ENCODE peak calls at places on chromosomes 6 and 20, in five cellular contexts. C, Y, X, F and E are unnamed samples.

GRCh38 chr6:93299622-93300021 is 119.7 kb downstream of the EPHA7 start:
- DNase-seq in C (no peak), Y (no peak), X (no peak), F (no peak), E (no peak)

GRCh38 chr6:159267165-159267564 is 98.0 kb downstream of the FNDC1 start:
- DNase-seq in C (peak; percentile 22), Y (no peak), X (no peak), F (no peak), E (peak; percentile 35)

GRCh38 chr20:50575869-50576720 is 65.9 kb downstream of the PTPN1 start:
- DNase-seq in C (peak; percentile 64), Y (peak; percentile 76), X (peak; percentile 71), F (peak; percentile 88), E (peak; percentile 75)

GRCh38 chr6:11271228-11271627 is 38.8 kb upstream of the NEDD9 start:
- DNase-seq in C (no peak), Y (no peak), X (no peak), F (peak; percentile 77), E (no peak)

GRCh38 chr6:48397887-48398286 is 286.9 kb upstream of the PTCHD4 start:
- DNase-seq in C (no peak), Y (no peak), X (no peak), F (no peak), E (no peak)

GRCh38 chr20:61757678-61758555 is 307.8 kb downstream of the TAF4 start:
- DNase-seq in C (no peak), Y (no peak), X (no peak), F (peak; percentile 53), E (peak; percentile 7)

GRCh38 chr20:25222461-25223178 is 25.3 kb upstream of the PYGB start:
- DNase-seq in C (no peak), Y (no peak), X (no peak), F (no peak), E (no peak)

GRCh38 chr20:32051720-32052089 is 337 bp upstream of the HCK start:
- DNase-seq in C (no peak), Y (no peak), X (no peak), F (no peak), E (no peak)

GRCh38 chr20:44112889-44113641 is 73.9 kb downstream of the JPH2 start:
- DNase-seq in C (no peak), Y (no peak), X (no peak), F (no peak), E (no peak)

GRCh38 chr6:105402090-105402980 is 547 bp downstream of the PREP start:
- DNase-seq in C (peak; percentile 71), Y (peak; percentile 65), X (peak; percentile 17), F (peak; percentile 65), E (peak; percentile 54)

GRCh38 chr6:7390218-7390878 is 740 bp downstream of the RIOK1 start:
- DNase-seq in C (peak; percentile 13), Y (peak; percentile 76), X (no peak), F (no peak), E (no peak)

GRCh38 chr6:31579546-31580445 is 2.4 kb downstream of the LTB start:
- DNase-seq in C (no peak), Y (peak; percentile 58), X (no peak), F (no peak), E (no peak)

GRCh38 chr6:155693573-155694428 is 238.2 kb upstream of the NOX3 start:
- DNase-seq in C (no peak), Y (no peak), X (no peak), F (no peak), E (no peak)

GRCh38 chr6:31821301-31822037 is 6.1 kb upstream of the HSPA1B start:
- DNase-seq in C (peak; percentile 79), Y (peak; percentile 63), X (peak; percentile 83), F (peak; percentile 89), E (peak; percentile 43)

GRCh38 chr6:111552241-111552744 is 53.4 kb downstream of the TRAF3IP2 start:
- DNase-seq in C (peak; percentile 95), Y (no peak), X (peak; percentile 40), F (peak; percentile 91), E (peak; percentile 93)

GRCh38 chr6:41659935-41660334 is 21.7 kb downstream of the MDFI start:
- DNase-seq in C (no peak), Y (no peak), X (no peak), F (no peak), E (no peak)

GRCh38 chr6:28105286-28105685 is 19.1 kb upstream of the ZSCAN16 start:
- DNase-seq in C (peak; percentile 36), Y (no peak), X (no peak), F (no peak), E (no peak)

GRCh38 chr20:13744403-13744802 is 40.3 kb downstream of the ESF1 start:
- DNase-seq in C (no peak), Y (no peak), X (no peak), F (no peak), E (no peak)

GRCh38 chr6:17867880-17868279 is 119.6 kb downstream of the KIF13A start:
- DNase-seq in C (no peak), Y (no peak), X (no peak), F (no peak), E (no peak)

GRCh38 chr6:70060680-70061079 is 194.3 kb downstream of the COL19A1 start:
- DNase-seq in C (no peak), Y (no peak), X (no peak), F (no peak), E (no peak)

GRCh38 chr6:11427827-11428245 is 109.7 kb upstream of the TMEM170B start:
- DNase-seq in C (no peak), Y (no peak), X (no peak), F (no peak), E (no peak)

GRCh38 chr20:20462185-20462584 is 94.3 kb downstream of the INSM1 start:
- DNase-seq in C (no peak), Y (no peak), X (no peak), F (no peak), E (no peak)

GRCh38 chr20:1086273-1087213 is 31.9 kb upstream of the PSMF1 start:
- DNase-seq in C (no peak), Y (no peak), X (no peak), F (no peak), E (no peak)

GRCh38 chr6:3695065-3695830 is 56.3 kb downstream of the PXDC1 start:
- DNase-seq in C (no peak), Y (no peak), X (no peak), F (no peak), E (no peak)

GRCh38 chr6:75204959-75205775 is 686 bp downstream of the COL12A1 start:
- DNase-seq in C (peak; percentile 67), Y (peak; percentile 24), X (peak; percentile 31), F (peak; percentile 88), E (peak; percentile 38)

GRCh38 chr6:45576648-45577624 is 199.2 kb upstream of the SUPT3H start:
- DNase-seq in C (no peak), Y (no peak), X (peak; percentile 62), F (peak; percentile 80), E (no peak)

GRCh38 chr6:31898200-31899011 is 908 bp upstream of the EHMT2 start:
- DNase-seq in C (peak; percentile 76), Y (peak; percentile 75), X (no peak), F (no peak), E (peak; percentile 60)

GRCh38 chr6:41546475-41546865 is 289 bp downstream of the FOXP4 start:
- DNase-seq in C (no peak), Y (peak; percentile 55), X (no peak), F (no peak), E (no peak)

GRCh38 chr6:167394330-167394729 is 69.4 kb downstream of the TTLL2 start:
- DNase-seq in C (no peak), Y (no peak), X (no peak), F (no peak), E (peak; percentile 7)

GRCh38 chr20:6767536-6768227 is at the start of gene BMP2:
- DNase-seq in C (peak; percentile 84), Y (peak; percentile 6), X (peak; percentile 69), F (peak; percentile 62), E (peak; percentile 79)

GRCh38 chr20:51569815-51570741 is 27.6 kb upstream of the NFATC2 start:
- DNase-seq in C (no peak), Y (no peak), X (peak; percentile 42), F (no peak), E (peak; percentile 6)

GRCh38 chr6:3970097-3970496 is 108.8 kb downstream of the FAM217A start:
- DNase-seq in C (no peak), Y (no peak), X (no peak), F (no peak), E (no peak)

GRCh38 chr6:109671721-109672120 is 19.3 kb downstream of the AK9 start:
- DNase-seq in C (no peak), Y (no peak), X (no peak), F (no peak), E (no peak)

GRCh38 chr6:13295576-13295975 is 32.8 kb downstream of the TBC1D7 start:
- DNase-seq in C (no peak), Y (no peak), X (no peak), F (no peak), E (no peak)

GRCh38 chr6:152828431-152828830 is 77.8 kb downstream of the VIP start:
- DNase-seq in C (no peak), Y (no peak), X (no peak), F (no peak), E (no peak)

GRCh38 chr6:122825180-122825579 is 36.1 kb downstream of the SMPDL3A start:
- DNase-seq in C (peak; percentile 47), Y (no peak), X (no peak), F (no peak), E (no peak)

GRCh38 chr20:53281557-53282117 is 309.5 kb downstream of the TSHZ2 start:
- DNase-seq in C (peak; percentile 2), Y (no peak), X (no peak), F (no peak), E (no peak)

GRCh38 chr20:53283597-53283996 is 310.0 kb downstream of the ZNF217 start:
- DNase-seq in C (no peak), Y (no peak), X (no peak), F (no peak), E (no peak)

GRCh38 chr20:53282217-53282955 is 310.2 kb downstream of the TSHZ2 start:
- DNase-seq in C (peak; percentile 32), Y (no peak), X (no peak), F (no peak), E (no peak)

GRCh38 chr20:53284141-53285055 is 309.2 kb downstream of the ZNF217 start:
- DNase-seq in C (no peak), Y (no peak), X (no peak), F (no peak), E (no peak)

GRCh38 chr20:53283011-53283410 is 310.6 kb downstream of the ZNF217 start:
- DNase-seq in C (no peak), Y (no peak), X (no peak), F (no peak), E (no peak)
- H3K27ac ChIP-seq in C (no peak overlapping the region), Y (no peak overlapping the region), X (no peak overlapping the region), F (no peak overlapping the region), E (no peak overlapping the region)

DNA sequence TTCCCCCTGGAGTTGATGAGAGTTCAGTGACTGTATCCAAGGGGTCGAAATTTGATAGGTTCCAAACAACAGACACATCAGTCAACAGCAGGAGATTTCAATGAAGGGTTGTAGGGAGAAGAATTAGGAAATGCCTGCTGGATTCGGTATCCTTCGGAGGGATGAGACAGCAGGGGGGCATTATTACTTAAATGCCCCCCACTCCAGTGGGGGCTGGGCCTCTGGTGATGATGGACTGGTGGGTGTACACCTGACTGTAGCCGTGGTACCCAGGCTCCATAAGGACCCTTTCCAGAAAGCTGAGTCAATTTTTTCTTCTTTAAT is 41.2 kb downstream of the ZMYND8 start:
- DNase-seq in C (peak; percentile 63), Y (no peak), X (no peak), F (no peak), E (no peak)
- H3K4me1 ChIP-seq in C (peaks cover 37% of the 10 kb centered on the region), Y (peaks cover 37% of the 10 kb centered on the region), X (peaks cover 72% of the 10 kb centered on the region), F (peaks cover 81% of the 10 kb centered on the region), E (peaks cover 55% of the 10 kb centered on the region)

GRCh38 chr6:47268572-47269187 is 41.0 kb downstream of the TNFRSF21 start:
- DNase-seq in C (no peak), Y (no peak), X (no peak), F (no peak), E (no peak)
- H3K36me3 ChIP-seq in C (no peaks in the 10 kb centered on the region), Y (no peaks in the 10 kb centered on the region), X (no peaks in the 10 kb centered on the region), F (no peaks in the 10 kb centered on the region), E (no peaks in the 10 kb centered on the region)

GRCh38 chr6:126339796-126340750 is at the start of gene CENPW:
- DNase-seq in C (peak; percentile 97), Y (peak; percentile 95), X (peak; percentile 82), F (peak; percentile 83), E (peak; percentile 89)
- H3K27ac ChIP-seq in C (peak within 1 kb of the TSS; percentile 1), Y (peak within 1 kb of the TSS; percentile 35), X (no peak within 1 kb of the TSS), F (peak within 1 kb of the TSS; percentile 62), E (no peak within 1 kb of the TSS)